ENCODE peak calls at places on chromosomes 1 and 21, in ten cellular contexts. H is lower lobe of right lung; R is heart right ventricle; T is CD4-positive, CD25-positive, alpha-beta regulatory T cell; M is OCI-LY7; E is mesendoderm; B is brain microvascular endothelial cell; X is effector memory CD4-positive, alpha-beta T cell; J is stomach; Q is K562. N is an unnamed sample.

GRCh38 chr1:207362962-207363858 is 41.7 kb downstream of the CD55 start:
- DNase-seq in H (no peak), R (no peak), T (no peak), M (no peak), E (no peak), B (peak), X (no peak), J (no peak), Q (peak), N (no peak)

GRCh38 chr21:37552496-37553399 is 186.2 kb downstream of the DYRK1A start:
- DNase-seq in H (no peak), R (peak), T (no peak), M (no peak), E (no peak), B (no peak), X (no peak), J (no peak), Q (no peak), N (no peak)

GRCh38 chr21:38476385-38476784 is 21.9 kb downstream of the ERG start:
- DNase-seq in H (no peak), R (peak), T (no peak), M (no peak), E (no peak), B (no peak), X (no peak), J (no peak), Q (peak), N (no peak)

GRCh38 chr1:14924455-14925325 is 228.9 kb upstream of the TMEM51 start:
- DNase-seq in H (peak), R (no peak), T (no peak), M (no peak), E (peak), B (peak), X (no peak), J (peak), Q (peak), N (peak)

GRCh38 chr1:203186446-203187305 is at the start of gene CHI3L1:
- DNase-seq in H (peak), R (no peak), T (no peak), M (no peak), E (peak), B (no peak), X (no peak), J (no peak), Q (no peak), N (no peak)

GRCh38 chr21:40466893-40467483 is 380.0 kb downstream of the DSCAM start:
- DNase-seq in H (no peak), R (peak), T (no peak), M (peak), E (peak), B (no peak), X (no peak), J (no peak), Q (no peak), N (no peak)

GRCh38 chr21:45466330-45467220 is 61.6 kb downstream of the COL18A1 start:
- DNase-seq in H (no peak), R (no peak), T (no peak), M (no peak), E (no peak), B (no peak), X (no peak), J (no peak), Q (no peak), N (no peak)

GRCh38 chr1:231214918-231215675 is 25.9 kb upstream of the GNPAT start:
- DNase-seq in H (no peak), R (no peak), T (no peak), M (peak), E (no peak), B (no peak), X (no peak), J (no peak), Q (no peak), N (no peak)

GRCh38 chr1:248592655-248593054 is 4.8 kb downstream of the OR2T10 start:
- DNase-seq in H (no peak), R (no peak), T (no peak), M (no peak), E (no peak), B (no peak), X (no peak), J (no peak), Q (no peak), N (no peak)

GRCh38 chr1:231934797-231935196 is 308.2 kb downstream of the DISC1 start:
- DNase-seq in H (no peak), R (peak), T (no peak), M (no peak), E (peak), B (no peak), X (no peak), J (no peak), Q (peak), N (peak)

GRCh38 chr1:3547055-3548005 is 64.0 kb downstream of the MEGF6 start:
- DNase-seq in H (no peak), R (no peak), T (no peak), M (no peak), E (peak), B (no peak), X (no peak), J (no peak), Q (no peak), N (no peak)

GRCh38 chr1:117643601-117644000 is 37.8 kb downstream of the TENT5C start:
- DNase-seq in H (no peak), R (no peak), T (no peak), M (no peak), E (no peak), B (no peak), X (no peak), J (no peak), Q (no peak), N (no peak)

GRCh38 chr1:97364086-97364485 is 556.7 kb downstream of the DPYD start:
- DNase-seq in H (no peak), R (no peak), T (no peak), M (no peak), E (no peak), B (no peak), X (no peak), J (no peak), Q (no peak), N (no peak)

GRCh38 chr1:44113095-44113609 is 5.5 kb upstream of the KLF17 start:
- DNase-seq in H (no peak), R (no peak), T (no peak), M (no peak), E (no peak), B (no peak), X (no peak), J (no peak), Q (no peak), N (no peak)

GRCh38 chr1:184861755-184862336 is 107.2 kb upstream of the EDEM3 start:
- DNase-seq in H (no peak), R (no peak), T (no peak), M (no peak), E (no peak), B (no peak), X (no peak), J (peak), Q (no peak), N (no peak)

GRCh38 chr1:183077107-183077506 is 53.9 kb downstream of the LAMC1 start:
- DNase-seq in H (no peak), R (no peak), T (no peak), M (no peak), E (no peak), B (no peak), X (no peak), J (no peak), Q (no peak), N (no peak)

GRCh38 chr1:208010070-208010469 is 99.1 kb upstream of the CD34 start:
- DNase-seq in H (no peak), R (no peak), T (no peak), M (no peak), E (no peak), B (no peak), X (no peak), J (no peak), Q (no peak), N (no peak)

GRCh38 chr1:104991702-104992101 is 1242.0 kb downstream of the AMY1C start:
- DNase-seq in H (no peak), R (no peak), T (no peak), M (no peak), E (no peak), B (no peak), X (no peak), J (no peak), Q (no peak), N (no peak)

GRCh38 chr1:110155878-110156522 is 5.7 kb downstream of the SLC6A17 start:
- DNase-seq in H (peak), R (peak), T (peak), M (peak), E (peak), B (peak), X (peak), J (peak), Q (peak), N (no peak)

GRCh38 chr1:18960409-18960808 is 3.9 kb upstream of the IFFO2 start:
- DNase-seq in H (no peak), R (no peak), T (no peak), M (no peak), E (no peak), B (no peak), X (no peak), J (no peak), Q (no peak), N (no peak)

GRCh38 chr1:18962121-18962721 is 5.7 kb upstream of the IFFO2 start:
- DNase-seq in H (no peak), R (no peak), T (no peak), M (no peak), E (peak), B (no peak), X (no peak), J (no peak), Q (no peak), N (no peak)

GRCh38 chr1:18963968-18964367 is 7.5 kb upstream of the IFFO2 start:
- DNase-seq in H (no peak), R (no peak), T (no peak), M (no peak), E (no peak), B (no peak), X (no peak), J (no peak), Q (no peak), N (no peak)

GRCh38 chr1:18965206-18966173 is 9.0 kb upstream of the IFFO2 start:
- DNase-seq in H (no peak), R (no peak), T (no peak), M (no peak), E (peak), B (no peak), X (no peak), J (no peak), Q (no peak), N (no peak)

GRCh38 chr1:18962855-18963737 is 6.6 kb upstream of the IFFO2 start:
- DNase-seq in H (no peak), R (no peak), T (no peak), M (no peak), E (no peak), B (no peak), X (no peak), J (no peak), Q (no peak), N (no peak)
- H3K27ac ChIP-seq in H (no peak), R (no peak), T (no peak), M (no peak), E (no peak), B (no peak), X (no peak), J (no peak), Q (no peak), N (no peak)

DNA sequence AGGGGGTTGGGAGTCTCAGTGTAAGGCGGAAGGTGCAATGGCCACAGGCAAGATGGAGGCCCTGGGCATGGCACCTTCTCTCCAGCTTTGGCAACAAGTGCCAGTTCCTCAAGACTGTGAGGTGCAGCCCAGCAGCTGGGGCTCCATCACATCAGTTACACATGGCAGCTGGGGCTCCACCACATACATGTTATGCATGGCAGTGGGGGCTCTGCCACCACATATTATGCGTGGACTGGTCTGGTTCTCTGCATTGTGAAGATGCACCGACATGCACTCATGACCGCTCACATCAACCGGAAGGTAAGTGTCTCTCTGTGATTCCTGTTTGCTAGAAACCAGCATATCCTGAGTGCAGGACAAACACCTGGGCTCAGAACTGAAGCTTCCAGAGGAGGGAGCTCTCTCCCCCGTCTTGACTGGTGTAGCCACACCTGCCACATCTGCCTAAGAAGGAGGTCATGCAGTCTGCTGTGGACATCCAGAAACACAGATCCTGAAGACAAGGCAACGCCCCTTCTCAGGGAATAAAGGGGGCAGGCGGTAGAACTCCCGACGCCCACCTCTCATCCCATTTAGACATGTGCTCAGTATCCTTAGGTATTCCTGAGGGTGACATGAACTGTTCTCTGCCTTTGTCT is 104.1 kb upstream of the TMPRSS2 start:
- DNase-seq in H (no peak), R (no peak), T (no peak), M (peak), E (peak), B (no peak), X (no peak), J (peak), Q (peak), N (no peak)
- H3K27ac ChIP-seq in H (peak), R (no peak), T (no peak), M (no peak), E (no peak), B (no peak), X (no peak), J (peak), Q (no peak), N (no peak)

DNA sequence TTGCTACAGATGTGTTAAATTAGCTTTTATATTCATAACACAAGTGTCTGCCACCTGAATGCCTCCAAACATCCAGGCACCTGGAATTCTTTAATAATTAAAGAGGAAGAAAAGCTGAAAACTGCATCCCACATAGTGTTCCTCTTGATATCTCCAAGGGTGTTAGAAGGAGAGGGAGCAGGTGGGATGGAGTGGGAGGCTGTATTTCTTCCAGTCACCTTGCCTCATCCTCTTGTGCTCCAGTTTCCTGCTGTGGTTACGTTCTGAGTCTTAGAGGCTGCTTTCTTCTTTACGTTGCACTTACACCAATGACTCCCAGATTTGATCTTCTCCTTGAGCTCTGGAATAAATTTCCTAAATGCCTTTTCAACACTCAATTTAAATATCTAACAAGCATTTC is 230.3 kb upstream of the LYPLAL1 start:
- DNase-seq in H (no peak), R (no peak), T (no peak), M (no peak), E (no peak), B (no peak), X (no peak), J (no peak), Q (no peak), N (peak)
- H3K27ac ChIP-seq in H (no peak), R (no peak), T (no peak), M (no peak), E (no peak), B (no peak), X (no peak), J (no peak), Q (no peak), N (no peak)

GRCh38 chr1:173768827-173769226 is 54.0 kb downstream of the KLHL20 start:
- DNase-seq in H (no peak), R (no peak), T (no peak), M (no peak), E (no peak), B (no peak), X (no peak), J (no peak), Q (no peak), N (no peak)

GRCh38 chr1:173771536-173771935 is 52.9 kb upstream of the DARS2 start:
- DNase-seq in H (no peak), R (no peak), T (no peak), M (no peak), E (no peak), B (no peak), X (no peak), J (no peak), Q (no peak), N (no peak)

GRCh38 chr1:173768206-173768605 is 53.4 kb downstream of the KLHL20 start:
- DNase-seq in H (no peak), R (no peak), T (no peak), M (no peak), E (no peak), B (no peak), X (no peak), J (no peak), Q (no peak), N (no peak)
- H3K27ac ChIP-seq in H (no peak), R (no peak), T (no peak), M (no peak), E (no peak), B (no peak), X (no peak), J (no peak), Q (no peak), N (no peak)

GRCh38 chr1:116453906-116454305 is 80.9 kb downstream of the ATP1A1 start:
- DNase-seq in H (no peak), R (no peak), T (no peak), M (no peak), E (peak), B (no peak), X (no peak), J (no peak), Q (no peak), N (no peak)
- H3K27ac ChIP-seq in H (no peak), R (no peak), T (no peak), M (no peak), E (no peak), B (no peak), X (no peak), J (no peak), Q (no peak), N (no peak)

DNA sequence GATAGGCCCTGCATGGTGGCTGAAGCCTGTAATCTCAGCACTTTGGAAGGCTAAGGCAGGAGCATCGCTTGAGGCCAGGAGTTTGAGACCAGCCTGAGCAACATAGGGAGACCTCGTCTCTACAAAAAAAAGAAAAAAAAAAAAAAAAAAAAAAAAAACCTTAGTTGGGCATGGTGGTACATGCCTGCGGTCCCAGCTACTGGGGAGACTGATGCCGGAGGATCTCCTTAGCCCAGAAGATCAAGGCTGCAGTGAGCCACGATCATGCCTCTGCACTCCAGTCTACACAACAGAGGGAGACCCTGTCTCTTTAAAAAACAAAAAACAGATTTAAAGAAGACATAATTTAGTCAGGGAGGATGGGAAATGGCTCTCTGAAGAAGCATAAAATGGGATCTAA is 3.8 kb downstream of the LIN9 start:
- DNase-seq in H (no peak), R (no peak), T (no peak), M (no peak), E (no peak), B (no peak), X (no peak), J (no peak), Q (no peak), N (no peak)
- H3K27ac ChIP-seq in H (no peak), R (no peak), T (no peak), M (no peak), E (no peak), B (no peak), X (no peak), J (no peak), Q (no peak), N (no peak)

DNA sequence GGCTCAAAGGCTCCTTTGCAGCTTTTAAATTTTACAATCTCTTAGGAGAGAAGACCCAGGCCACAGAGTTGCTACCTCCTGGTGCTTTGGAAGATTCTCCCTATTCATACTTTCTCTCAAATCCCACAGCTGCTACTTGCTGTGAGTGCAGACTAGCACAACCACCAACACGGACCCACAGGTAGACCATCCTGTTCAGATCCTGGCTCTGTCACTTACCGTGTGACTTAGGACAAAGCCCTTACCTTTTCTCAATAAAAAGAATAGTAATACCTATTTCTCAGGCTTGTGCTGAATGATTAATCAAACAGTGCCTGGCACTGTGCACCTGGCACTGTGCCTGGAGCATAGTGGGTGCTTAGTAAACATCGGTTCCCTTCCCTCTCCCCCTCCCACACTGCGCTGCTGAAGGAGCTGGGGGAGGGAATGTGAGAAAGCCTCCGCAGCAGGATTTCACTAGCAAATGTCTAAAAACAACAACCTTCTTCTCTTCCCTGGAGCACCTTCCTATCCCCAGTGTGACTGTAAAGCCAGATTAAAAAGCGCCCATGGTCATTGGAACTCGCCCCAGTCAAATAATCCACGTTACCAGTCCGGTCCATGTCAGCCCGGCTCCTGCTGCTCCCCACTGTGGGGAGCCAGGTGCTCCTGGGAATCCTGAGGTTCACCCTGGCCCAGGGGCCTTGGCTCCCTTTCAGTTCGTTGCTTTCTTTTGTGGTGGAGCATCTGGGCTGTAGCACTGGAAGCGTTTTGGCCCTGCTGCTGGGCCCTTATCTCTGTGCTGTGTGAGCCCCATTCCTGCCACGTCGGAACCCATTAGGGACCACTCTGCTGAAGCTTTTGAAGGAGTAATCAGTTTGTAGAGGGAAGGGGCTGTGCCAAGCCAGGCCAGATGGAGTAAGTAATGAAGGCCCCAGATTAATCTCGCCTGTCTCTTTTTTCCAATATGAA is 81.9 kb downstream of the PGM1 start:
- DNase-seq in H (no peak), R (no peak), T (no peak), M (no peak), E (no peak), B (no peak), X (no peak), J (peak), Q (no peak), N (no peak)
- H3K27ac ChIP-seq in H (no peak), R (no peak), T (no peak), M (no peak), E (no peak), B (peak), X (no peak), J (peak), Q (no peak), N (no peak)

GRCh38 chr1:160709715-160710114 is 1.9 kb downstream of the CD48 start:
- DNase-seq in H (no peak), R (no peak), T (no peak), M (no peak), E (no peak), B (no peak), X (no peak), J (no peak), Q (no peak), N (no peak)
- H3K27ac ChIP-seq in H (no peak), R (no peak), T (peak), M (peak), E (no peak), B (no peak), X (peak), J (peak), Q (no peak), N (no peak)

GRCh38 chr21:17903029-17903806 is 84.1 kb upstream of the C21orf91 start:
- DNase-seq in H (no peak), R (no peak), T (peak), M (peak), E (peak), B (no peak), X (no peak), J (no peak), Q (no peak), N (no peak)
- H3K27ac ChIP-seq in H (no peak), R (no peak), T (no peak), M (no peak), E (no peak), B (no peak), X (no peak), J (no peak), Q (no peak), N (no peak)

GRCh38 chr1:224058303-224058702 is 55.6 kb upstream of the FBXO28 start:
- DNase-seq in H (no peak), R (no peak), T (no peak), M (no peak), E (no peak), B (peak), X (no peak), J (no peak), Q (no peak), N (no peak)
- H3K27ac ChIP-seq in H (no peak), R (no peak), T (no peak), M (no peak), E (no peak), B (no peak), X (no peak), J (no peak), Q (no peak), N (no peak)